ENCODE peak calls at places on chromosome 2, in six cellular contexts. One of them, this sample, is unnamed.

GRCh38 chr2:8263931-8264330 is 417.9 kb upstream of the ID2 start:
- DNase-seq in HepG2: no peak
- DNase-seq in esophagus muscularis mucosa: no peak
- DNase-seq in upper lobe of left lung: no peak
- DNase-seq in transverse colon: no peak
- DNase-seq in suprapubic skin: no peak
- DNase-seq in this sample: no peak

GRCh38 chr2:177348090-177348489 is 44.5 kb upstream of the AGPS start:
- DNase-seq in HepG2: no peak
- DNase-seq in esophagus muscularis mucosa: no peak
- DNase-seq in upper lobe of left lung: no peak
- DNase-seq in transverse colon: no peak
- DNase-seq in suprapubic skin: no peak
- DNase-seq in this sample: no peak

GRCh38 chr2:165529130-165529529 is 59.6 kb downstream of the CSRNP3 start:
- DNase-seq in HepG2: no peak
- DNase-seq in esophagus muscularis mucosa: no peak
- DNase-seq in upper lobe of left lung: no peak
- DNase-seq in transverse colon: no peak
- DNase-seq in suprapubic skin: no peak
- DNase-seq in this sample: no peak

GRCh38 chr2:217723981-217724380 is 278.8 kb downstream of the TNS1 start:
- DNase-seq in HepG2: no peak
- DNase-seq in esophagus muscularis mucosa: no peak
- DNase-seq in upper lobe of left lung: no peak
- DNase-seq in transverse colon: no peak
- DNase-seq in suprapubic skin: no peak
- DNase-seq in this sample: no peak

GRCh38 chr2:120719471-120719870 is 16.2 kb upstream of the GLI2 start:
- DNase-seq in HepG2: no peak
- DNase-seq in esophagus muscularis mucosa: no peak
- DNase-seq in upper lobe of left lung: no peak
- DNase-seq in transverse colon: no peak
- DNase-seq in suprapubic skin: peak; percentile 46
- DNase-seq in this sample: no peak

GRCh38 chr2:84991404-84992151 is 20.6 kb downstream of the KCMF1 start:
- DNase-seq in HepG2: no peak
- DNase-seq in esophagus muscularis mucosa: no peak
- DNase-seq in upper lobe of left lung: no peak
- DNase-seq in transverse colon: no peak
- DNase-seq in suprapubic skin: no peak
- DNase-seq in this sample: no peak

GRCh38 chr2:95043300-95043786 is 17.8 kb downstream of the MAL start:
- DNase-seq in HepG2: no peak
- DNase-seq in esophagus muscularis mucosa: peak; percentile 98
- DNase-seq in upper lobe of left lung: peak; percentile 76
- DNase-seq in transverse colon: peak; percentile 53
- DNase-seq in suprapubic skin: no peak
- DNase-seq in this sample: peak; percentile 92

GRCh38 chr2:207236156-207236935 is 70.6 kb upstream of the KLF7 start:
- DNase-seq in HepG2: no peak
- DNase-seq in esophagus muscularis mucosa: no peak
- DNase-seq in upper lobe of left lung: peak; percentile 59
- DNase-seq in transverse colon: no peak
- DNase-seq in suprapubic skin: no peak
- DNase-seq in this sample: peak; percentile 76

GRCh38 chr2:240509667-240510512 is 47.9 kb downstream of the ANKMY1 start:
- DNase-seq in HepG2: no peak
- DNase-seq in esophagus muscularis mucosa: peak; percentile 86
- DNase-seq in upper lobe of left lung: peak; percentile 14
- DNase-seq in transverse colon: no peak
- DNase-seq in suprapubic skin: no peak
- DNase-seq in this sample: no peak

GRCh38 chr2:219457784-219458369 is 23.2 kb downstream of the SPEG start:
- DNase-seq in HepG2: no peak
- DNase-seq in esophagus muscularis mucosa: no peak
- DNase-seq in upper lobe of left lung: no peak
- DNase-seq in transverse colon: no peak
- DNase-seq in suprapubic skin: no peak
- DNase-seq in this sample: no peak

GRCh38 chr2:66693007-66693965 is 258.4 kb downstream of the MEIS1 start:
- DNase-seq in HepG2: no peak
- DNase-seq in esophagus muscularis mucosa: no peak
- DNase-seq in upper lobe of left lung: no peak
- DNase-seq in transverse colon: no peak
- DNase-seq in suprapubic skin: no peak
- DNase-seq in this sample: no peak

GRCh38 chr2:27262379-27263286 is at the start of gene SLC30A3:
- DNase-seq in HepG2: no peak
- DNase-seq in esophagus muscularis mucosa: no peak
- DNase-seq in upper lobe of left lung: peak; percentile 65
- DNase-seq in transverse colon: peak; percentile 71
- DNase-seq in suprapubic skin: peak; percentile 80
- DNase-seq in this sample: peak; percentile 71

GRCh38 chr2:195214072-195214471 is 443.0 kb upstream of the SLC39A10 start:
- DNase-seq in HepG2: no peak
- DNase-seq in esophagus muscularis mucosa: no peak
- DNase-seq in upper lobe of left lung: no peak
- DNase-seq in transverse colon: no peak
- DNase-seq in suprapubic skin: no peak
- DNase-seq in this sample: no peak

GRCh38 chr2:11473604-11474440 is 7.9 kb upstream of the E2F6 start:
- DNase-seq in HepG2: no peak
- DNase-seq in esophagus muscularis mucosa: no peak
- DNase-seq in upper lobe of left lung: no peak
- DNase-seq in transverse colon: no peak
- DNase-seq in suprapubic skin: no peak
- DNase-seq in this sample: no peak

GRCh38 chr2:55026202-55026601 is 24.0 kb downstream of the RTN4 start:
- DNase-seq in HepG2: peak; percentile 81
- DNase-seq in esophagus muscularis mucosa: no peak
- DNase-seq in upper lobe of left lung: no peak
- DNase-seq in transverse colon: no peak
- DNase-seq in suprapubic skin: no peak
- DNase-seq in this sample: no peak

GRCh38 chr2:48346124-48346536 is 183.8 kb upstream of the STON1 start:
- DNase-seq in HepG2: peak; percentile 89
- DNase-seq in esophagus muscularis mucosa: no peak
- DNase-seq in upper lobe of left lung: peak; percentile 61
- DNase-seq in transverse colon: peak; percentile 19
- DNase-seq in suprapubic skin: no peak
- DNase-seq in this sample: peak; percentile 71

GRCh38 chr2:206855585-206856433 is 83.5 kb upstream of the CPO start:
- DNase-seq in HepG2: no peak
- DNase-seq in esophagus muscularis mucosa: no peak
- DNase-seq in upper lobe of left lung: no peak
- DNase-seq in transverse colon: no peak
- DNase-seq in suprapubic skin: no peak
- DNase-seq in this sample: no peak

GRCh38 chr2:203893386-203893785 is 25.8 kb downstream of the CTLA4 start:
- DNase-seq in HepG2: no peak
- DNase-seq in esophagus muscularis mucosa: no peak
- DNase-seq in upper lobe of left lung: no peak
- DNase-seq in transverse colon: no peak
- DNase-seq in suprapubic skin: no peak
- DNase-seq in this sample: peak; percentile 85

GRCh38 chr2:46315103-46315890 is 18.1 kb downstream of the EPAS1 start:
- DNase-seq in HepG2: peak; percentile 97
- DNase-seq in esophagus muscularis mucosa: peak; percentile 96
- DNase-seq in upper lobe of left lung: peak; percentile 90
- DNase-seq in transverse colon: peak; percentile 85
- DNase-seq in suprapubic skin: peak; percentile 88
- DNase-seq in this sample: peak; percentile 95

GRCh38 chr2:181468313-181468712 is 11.1 kb downstream of the ITGA4 start:
- DNase-seq in HepG2: no peak
- DNase-seq in esophagus muscularis mucosa: no peak
- DNase-seq in upper lobe of left lung: no peak
- DNase-seq in transverse colon: no peak
- DNase-seq in suprapubic skin: no peak
- DNase-seq in this sample: no peak

GRCh38 chr2:158921599-158922408 is 46.6 kb upstream of the TANC1 start:
- DNase-seq in HepG2: no peak
- DNase-seq in esophagus muscularis mucosa: no peak
- DNase-seq in upper lobe of left lung: no peak
- DNase-seq in transverse colon: no peak
- DNase-seq in suprapubic skin: no peak
- DNase-seq in this sample: no peak

DNA sequence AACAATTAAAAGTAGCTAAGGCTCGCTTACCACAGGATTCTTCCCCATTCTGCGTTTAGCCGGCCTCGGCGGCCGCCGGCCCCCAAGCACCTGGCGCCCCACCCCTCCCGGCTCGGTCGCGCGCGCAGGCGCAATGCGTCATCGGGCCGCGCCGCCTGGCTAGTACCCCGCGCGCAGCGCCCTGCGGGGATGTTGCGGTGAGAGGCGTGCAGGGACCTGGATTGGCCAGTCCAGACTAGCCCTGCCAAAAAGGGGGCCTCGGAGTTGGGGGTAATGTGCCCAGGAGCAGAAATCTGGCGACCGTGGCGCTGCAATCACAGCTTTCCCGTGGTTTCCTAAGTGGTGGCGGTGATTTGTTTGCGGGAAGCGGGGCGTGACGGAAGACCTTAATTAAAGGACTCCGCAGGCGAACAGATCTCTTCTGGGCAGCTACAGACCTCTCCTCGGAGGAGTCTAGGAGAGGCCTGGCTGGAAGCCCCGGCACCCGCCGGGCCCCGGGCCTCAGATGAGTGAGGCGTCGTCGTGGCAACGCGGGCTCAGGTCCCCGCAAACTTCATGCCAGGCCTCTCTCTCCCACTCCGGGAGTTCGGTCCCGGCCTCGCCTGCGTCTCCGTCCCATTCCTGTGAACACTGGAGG is 606 bp downstream of the TMEM237 start:
- DNase-seq in HepG2: peak; percentile 68
- DNase-seq in esophagus muscularis mucosa: no peak
- DNase-seq in upper lobe of left lung: peak; percentile 79
- DNase-seq in transverse colon: peak; percentile 84
- DNase-seq in suprapubic skin: peak; percentile 90
- DNase-seq in this sample: peak; percentile 89
- TF ChIP-seq POLR2AphosphoS5 in HepG2: peak; percentile 91
- TF ChIP-seq POLR2AphosphoS5 in esophagus muscularis mucosa: peak; percentile 88
- TF ChIP-seq POLR2AphosphoS5 in upper lobe of left lung: peak; percentile 90
- TF ChIP-seq POLR2AphosphoS5 in transverse colon: peak; percentile 90
- TF ChIP-seq POLR2AphosphoS5 in suprapubic skin: peak; percentile 85
- TF ChIP-seq POLR2AphosphoS5 in this sample: peak; percentile 93

DNA sequence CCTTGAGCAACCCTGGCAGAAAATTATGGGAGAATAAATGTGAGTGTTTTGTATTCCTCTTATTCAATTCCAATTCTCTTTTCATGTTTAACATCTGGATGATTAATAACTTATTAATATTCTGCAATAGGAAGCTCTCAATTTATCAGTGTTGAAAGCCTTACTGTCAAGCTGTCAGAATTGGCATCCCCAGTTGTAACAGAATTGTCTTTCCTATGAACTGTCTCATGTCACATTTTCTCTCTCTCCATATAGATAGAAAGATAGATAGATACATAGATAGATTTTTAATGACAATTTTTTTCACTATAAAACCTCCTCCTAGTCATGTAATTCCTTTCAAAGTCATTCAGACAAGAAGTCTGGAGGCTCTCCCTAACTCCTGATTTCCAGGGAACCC is 331.5 kb downstream of the GALNT13 start:
- DNase-seq in HepG2: no peak
- DNase-seq in esophagus muscularis mucosa: no peak
- DNase-seq in upper lobe of left lung: no peak
- DNase-seq in transverse colon: no peak
- DNase-seq in suprapubic skin: no peak
- DNase-seq in this sample: no peak
- TF ChIP-seq EP300 in HepG2: no peak
- TF ChIP-seq EP300 in esophagus muscularis mucosa: no peak
- TF ChIP-seq EP300 in upper lobe of left lung: no peak
- TF ChIP-seq EP300 in transverse colon: no peak
- TF ChIP-seq EP300 in suprapubic skin: no peak
- TF ChIP-seq EP300 in this sample: no peak

GRCh38 chr2:96926791-96927190 is 56.9 kb upstream of the SEMA4C start:
- DNase-seq in HepG2: no peak
- DNase-seq in esophagus muscularis mucosa: no peak
- DNase-seq in upper lobe of left lung: no peak
- DNase-seq in transverse colon: no peak
- DNase-seq in suprapubic skin: no peak
- DNase-seq in this sample: peak; percentile 87

GRCh38 chr2:96923810-96924774 is 54.2 kb upstream of the SEMA4C start:
- DNase-seq in HepG2: no peak
- DNase-seq in esophagus muscularis mucosa: no peak
- DNase-seq in upper lobe of left lung: no peak
- DNase-seq in transverse colon: no peak
- DNase-seq in suprapubic skin: no peak
- DNase-seq in this sample: no peak

GRCh38 chr2:96926236-96926635 is 56.4 kb upstream of the SEMA4C start:
- DNase-seq in HepG2: no peak
- DNase-seq in esophagus muscularis mucosa: no peak
- DNase-seq in upper lobe of left lung: no peak
- DNase-seq in transverse colon: no peak
- DNase-seq in suprapubic skin: no peak
- DNase-seq in this sample: no peak

GRCh38 chr2:96923201-96923600 is 53.3 kb upstream of the SEMA4C start:
- DNase-seq in HepG2: no peak
- DNase-seq in esophagus muscularis mucosa: no peak
- DNase-seq in upper lobe of left lung: no peak
- DNase-seq in transverse colon: no peak
- DNase-seq in suprapubic skin: no peak
- DNase-seq in this sample: no peak

DNA sequence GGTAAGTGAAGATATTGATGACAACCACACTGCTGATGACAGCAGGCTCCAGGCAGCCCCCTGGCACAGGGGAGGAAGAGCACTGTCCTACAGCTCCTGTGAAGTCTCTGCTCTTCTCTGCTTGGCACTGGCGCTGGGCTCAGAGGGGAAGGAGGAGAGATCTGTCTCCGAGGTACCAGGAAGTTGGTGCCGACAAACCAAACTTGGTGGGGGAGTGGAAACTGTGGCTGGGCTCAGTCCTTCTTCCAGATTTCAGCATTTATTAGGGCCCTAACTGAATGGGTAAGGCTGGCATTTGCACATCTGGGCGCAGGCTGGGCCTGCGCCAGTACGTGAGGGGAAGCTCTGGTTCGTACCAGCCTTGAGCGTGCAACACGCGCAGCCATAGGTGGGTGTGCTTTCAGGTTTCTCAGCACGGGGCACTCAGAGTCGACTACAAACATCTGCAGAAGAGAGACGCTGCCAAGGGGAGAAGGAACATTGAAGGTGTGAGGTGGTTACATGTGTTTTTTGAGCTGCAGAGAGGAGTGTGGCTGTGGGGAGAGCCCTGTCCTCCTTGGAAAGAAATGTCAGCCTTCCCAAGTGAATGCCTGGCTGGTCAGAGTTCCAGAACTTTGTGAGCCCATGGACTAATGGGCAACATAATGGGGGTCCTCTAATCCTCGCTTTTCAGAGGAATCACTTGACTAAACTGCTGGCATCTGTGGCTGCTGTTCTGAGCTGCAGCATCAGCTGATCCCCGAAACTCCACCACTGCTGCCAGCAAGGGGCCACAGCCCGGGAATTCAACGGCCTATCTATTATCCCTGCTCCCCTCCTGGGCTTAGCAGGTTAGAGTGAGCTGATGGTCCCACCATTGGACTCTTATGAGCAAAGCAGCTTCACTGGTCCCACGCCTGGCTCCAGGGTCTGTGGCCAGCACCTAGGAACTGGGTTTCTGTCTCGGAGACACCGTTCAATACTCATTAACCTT is 55.2 kb upstream of the SEMA4C start:
- DNase-seq in HepG2: no peak
- DNase-seq in esophagus muscularis mucosa: no peak
- DNase-seq in upper lobe of left lung: no peak
- DNase-seq in transverse colon: no peak
- DNase-seq in suprapubic skin: no peak
- DNase-seq in this sample: peak; percentile 77
- TF ChIP-seq POLR2A in HepG2: no peak
- TF ChIP-seq POLR2A in esophagus muscularis mucosa: no peak
- TF ChIP-seq POLR2A in upper lobe of left lung: no peak
- TF ChIP-seq POLR2A in transverse colon: no peak
- TF ChIP-seq POLR2A in suprapubic skin: no peak
- TF ChIP-seq POLR2A in this sample: no peak

GRCh38 chr2:86673976-86674670 is 46.0 kb upstream of the RMND5A start:
- DNase-seq in HepG2: no peak
- DNase-seq in esophagus muscularis mucosa: no peak
- DNase-seq in upper lobe of left lung: no peak
- DNase-seq in transverse colon: no peak
- DNase-seq in suprapubic skin: no peak
- DNase-seq in this sample: no peak
- TF ChIP-seq POLR2AphosphoS5 in HepG2: no peak
- TF ChIP-seq POLR2AphosphoS5 in esophagus muscularis mucosa: no peak
- TF ChIP-seq POLR2AphosphoS5 in upper lobe of left lung: no peak
- TF ChIP-seq POLR2AphosphoS5 in transverse colon: no peak
- TF ChIP-seq POLR2AphosphoS5 in suprapubic skin: no peak
- TF ChIP-seq POLR2AphosphoS5 in this sample: no peak

This sample was measured in sigmoid colon.